ENCODE peak calls at places on chromosomes 16 and 17, in eight cellular contexts. One of them, this sample, is unnamed.

GRCh38 chr16:85926370-85926769 is 27.4 kb downstream of the IRF8 start:
- DNase-seq in AG10803: no peak
- DNase-seq in breast epithelium: no peak
- DNase-seq in cardiac fibroblast: no peak
- DNase-seq in right lobe of liver: no peak
- DNase-seq in OCI-LY7: no peak
- DNase-seq in HCT116: no peak
- DNase-seq in GM13977: no peak
- DNase-seq in this sample: no peak

GRCh38 chr17:53176629-53177028 is 646.1 kb upstream of the KIF2B start:
- DNase-seq in AG10803: no peak
- DNase-seq in breast epithelium: no peak
- DNase-seq in cardiac fibroblast: no peak
- DNase-seq in right lobe of liver: no peak
- DNase-seq in OCI-LY7: no peak
- DNase-seq in HCT116: no peak
- DNase-seq in GM13977: no peak
- DNase-seq in this sample: no peak

GRCh38 chr16:28585674-28586073 is 11.2 kb downstream of the SULT1A2 start:
- DNase-seq in AG10803: no peak
- DNase-seq in breast epithelium: no peak
- DNase-seq in cardiac fibroblast: no peak
- DNase-seq in right lobe of liver: no peak
- DNase-seq in OCI-LY7: no peak
- DNase-seq in HCT116: no peak
- DNase-seq in GM13977: no peak
- DNase-seq in this sample: peak; percentile 83

GRCh38 chr16:3282103-3282746 is 1.1 kb upstream of the ZNF263 start:
- DNase-seq in AG10803: no peak
- DNase-seq in breast epithelium: no peak
- DNase-seq in cardiac fibroblast: no peak
- DNase-seq in right lobe of liver: no peak
- DNase-seq in OCI-LY7: no peak
- DNase-seq in HCT116: no peak
- DNase-seq in GM13977: no peak
- DNase-seq in this sample: no peak

GRCh38 chr17:38628441-38628840 is 22.7 kb upstream of the SRCIN1 start:
- DNase-seq in AG10803: peak; percentile 6
- DNase-seq in breast epithelium: no peak
- DNase-seq in cardiac fibroblast: peak; percentile 14
- DNase-seq in right lobe of liver: no peak
- DNase-seq in OCI-LY7: peak; percentile 22
- DNase-seq in HCT116: peak; percentile 67
- DNase-seq in GM13977: no peak
- DNase-seq in this sample: no peak

GRCh38 chr16:89398924-89399323 is 91.4 kb downstream of the ANKRD11 start:
- DNase-seq in AG10803: no peak
- DNase-seq in breast epithelium: no peak
- DNase-seq in cardiac fibroblast: no peak
- DNase-seq in right lobe of liver: no peak
- DNase-seq in OCI-LY7: no peak
- DNase-seq in HCT116: no peak
- DNase-seq in GM13977: no peak
- DNase-seq in this sample: peak; percentile 29

GRCh38 chr17:20774472-20775135 is 195.1 kb downstream of the CDRT15L2 start:
- DNase-seq in AG10803: no peak
- DNase-seq in breast epithelium: no peak
- DNase-seq in cardiac fibroblast: no peak
- DNase-seq in right lobe of liver: no peak
- DNase-seq in OCI-LY7: no peak
- DNase-seq in HCT116: no peak
- DNase-seq in GM13977: no peak
- DNase-seq in this sample: no peak

GRCh38 chr17:38654411-38655398 is 20.1 kb downstream of the EPOP start:
- DNase-seq in AG10803: no peak
- DNase-seq in breast epithelium: no peak
- DNase-seq in cardiac fibroblast: no peak
- DNase-seq in right lobe of liver: no peak
- DNase-seq in OCI-LY7: no peak
- DNase-seq in HCT116: no peak
- DNase-seq in GM13977: peak; percentile 65
- DNase-seq in this sample: no peak

GRCh38 chr17:17354560-17355357 is 51.6 kb downstream of the NT5M start:
- DNase-seq in AG10803: peak; percentile 56
- DNase-seq in breast epithelium: peak; percentile 70
- DNase-seq in cardiac fibroblast: peak; percentile 78
- DNase-seq in right lobe of liver: peak; percentile 70
- DNase-seq in OCI-LY7: peak; percentile 83
- DNase-seq in HCT116: peak; percentile 42
- DNase-seq in GM13977: peak; percentile 91
- DNase-seq in this sample: no peak

GRCh38 chr16:84323626-84324025 is 28.9 kb downstream of the WFDC1 start:
- DNase-seq in AG10803: peak; percentile 5
- DNase-seq in breast epithelium: no peak
- DNase-seq in cardiac fibroblast: peak; percentile 10
- DNase-seq in right lobe of liver: no peak
- DNase-seq in OCI-LY7: no peak
- DNase-seq in HCT116: no peak
- DNase-seq in GM13977: no peak
- DNase-seq in this sample: no peak

GRCh38 chr16:86761117-86761971 is 183.0 kb downstream of the FOXL1 start:
- DNase-seq in AG10803: peak; percentile 89
- DNase-seq in breast epithelium: no peak
- DNase-seq in cardiac fibroblast: peak; percentile 71
- DNase-seq in right lobe of liver: peak; percentile 58
- DNase-seq in OCI-LY7: peak; percentile 19
- DNase-seq in HCT116: peak; percentile 51
- DNase-seq in GM13977: peak; percentile 53
- DNase-seq in this sample: no peak

GRCh38 chr17:13002761-13003453 is 14.9 kb downstream of the ELAC2 start:
- DNase-seq in AG10803: peak; percentile 72
- DNase-seq in breast epithelium: peak; percentile 71
- DNase-seq in cardiac fibroblast: peak; percentile 85
- DNase-seq in right lobe of liver: peak; percentile 68
- DNase-seq in OCI-LY7: peak; percentile 67
- DNase-seq in HCT116: peak; percentile 34
- DNase-seq in GM13977: peak; percentile 57
- DNase-seq in this sample: peak; percentile 80

GRCh38 chr17:5607946-5608345 is 23.6 kb upstream of the NLRP1 start:
- DNase-seq in AG10803: no peak
- DNase-seq in breast epithelium: no peak
- DNase-seq in cardiac fibroblast: no peak
- DNase-seq in right lobe of liver: no peak
- DNase-seq in OCI-LY7: no peak
- DNase-seq in HCT116: no peak
- DNase-seq in GM13977: no peak
- DNase-seq in this sample: no peak

GRCh38 chr17:13727441-13728171 is 125.9 kb upstream of the HS3ST3A1 start:
- DNase-seq in AG10803: peak; percentile 84
- DNase-seq in breast epithelium: no peak
- DNase-seq in cardiac fibroblast: peak; percentile 67
- DNase-seq in right lobe of liver: no peak
- DNase-seq in OCI-LY7: no peak
- DNase-seq in HCT116: no peak
- DNase-seq in GM13977: no peak
- DNase-seq in this sample: no peak

GRCh38 chr17:35890774-35891155 is 10.6 kb upstream of the CCL5 start:
- DNase-seq in AG10803: no peak
- DNase-seq in breast epithelium: no peak
- DNase-seq in cardiac fibroblast: no peak
- DNase-seq in right lobe of liver: no peak
- DNase-seq in OCI-LY7: no peak
- DNase-seq in HCT116: no peak
- DNase-seq in GM13977: no peak
- DNase-seq in this sample: no peak

GRCh38 chr17:679491-679890 is 35.1 kb downstream of the VPS53 start:
- DNase-seq in AG10803: no peak
- DNase-seq in breast epithelium: no peak
- DNase-seq in cardiac fibroblast: no peak
- DNase-seq in right lobe of liver: no peak
- DNase-seq in OCI-LY7: no peak
- DNase-seq in HCT116: no peak
- DNase-seq in GM13977: no peak
- DNase-seq in this sample: no peak

GRCh38 chr17:40646791-40647548 is 648 bp downstream of the SMARCE1 start:
- DNase-seq in AG10803: peak; percentile 66
- DNase-seq in breast epithelium: no peak
- DNase-seq in cardiac fibroblast: peak; percentile 63
- DNase-seq in right lobe of liver: no peak
- DNase-seq in OCI-LY7: peak; percentile 73
- DNase-seq in HCT116: peak; percentile 28
- DNase-seq in GM13977: peak; percentile 50
- DNase-seq in this sample: no peak

DNA sequence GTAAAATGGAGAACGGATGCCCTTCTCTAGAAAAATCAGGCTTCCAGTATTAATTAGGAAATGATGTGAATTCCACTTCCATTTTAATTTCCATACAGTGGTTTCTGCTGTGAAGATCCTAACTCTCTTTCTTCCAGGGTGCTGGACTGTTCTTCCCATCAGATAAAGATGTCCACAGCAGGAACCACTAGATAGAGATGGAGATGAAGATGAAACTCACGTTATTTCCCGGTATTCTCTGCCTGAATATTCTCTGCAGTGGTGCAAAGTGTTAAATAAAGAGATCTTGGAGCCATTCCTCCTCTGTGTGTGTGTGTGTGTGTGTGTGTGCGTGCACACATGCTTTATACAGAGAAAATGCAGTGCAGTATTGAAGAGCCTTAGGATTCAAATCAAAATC is 727.5 kb downstream of the KCNJ2 start:
- DNase-seq in AG10803: no peak
- DNase-seq in breast epithelium: no peak
- DNase-seq in cardiac fibroblast: no peak
- DNase-seq in right lobe of liver: no peak
- DNase-seq in OCI-LY7: no peak
- DNase-seq in HCT116: no peak
- DNase-seq in GM13977: no peak
- DNase-seq in this sample: no peak
- TF ChIP-seq CTCF in AG10803: no peak
- TF ChIP-seq CTCF in breast epithelium: no peak
- TF ChIP-seq CTCF in cardiac fibroblast: peak; percentile 10
- TF ChIP-seq CTCF in right lobe of liver: peak; percentile 19
- TF ChIP-seq CTCF in OCI-LY7: no peak
- TF ChIP-seq CTCF in HCT116: no peak
- TF ChIP-seq CTCF in GM13977: no peak
- TF ChIP-seq CTCF in this sample: no peak

GRCh38 chr17:31538080-31538762 is 146.7 kb downstream of the RAB11FIP4 start:
- DNase-seq in AG10803: no peak
- DNase-seq in breast epithelium: no peak
- DNase-seq in cardiac fibroblast: no peak
- DNase-seq in right lobe of liver: no peak
- DNase-seq in OCI-LY7: peak; percentile 84
- DNase-seq in HCT116: no peak
- DNase-seq in GM13977: peak; percentile 69
- DNase-seq in this sample: peak; percentile 62

GRCh38 chr17:31537558-31537957 is 146.1 kb downstream of the RAB11FIP4 start:
- DNase-seq in AG10803: peak; percentile 64
- DNase-seq in breast epithelium: peak; percentile 74
- DNase-seq in cardiac fibroblast: peak; percentile 51
- DNase-seq in right lobe of liver: no peak
- DNase-seq in OCI-LY7: peak; percentile 79
- DNase-seq in HCT116: no peak
- DNase-seq in GM13977: no peak
- DNase-seq in this sample: peak; percentile 74

GRCh38 chr17:31540602-31541307 is 149.3 kb downstream of the RAB11FIP4 start:
- DNase-seq in AG10803: no peak
- DNase-seq in breast epithelium: no peak
- DNase-seq in cardiac fibroblast: no peak
- DNase-seq in right lobe of liver: no peak
- DNase-seq in OCI-LY7: no peak
- DNase-seq in HCT116: no peak
- DNase-seq in GM13977: no peak
- DNase-seq in this sample: no peak

GRCh38 chr17:31544186-31544585 is 152.7 kb downstream of the RAB11FIP4 start:
- DNase-seq in AG10803: no peak
- DNase-seq in breast epithelium: no peak
- DNase-seq in cardiac fibroblast: no peak
- DNase-seq in right lobe of liver: no peak
- DNase-seq in OCI-LY7: peak; percentile 42
- DNase-seq in HCT116: no peak
- DNase-seq in GM13977: no peak
- DNase-seq in this sample: no peak

GRCh38 chr17:31541559-31541958 is 150.1 kb downstream of the RAB11FIP4 start:
- DNase-seq in AG10803: no peak
- DNase-seq in breast epithelium: no peak
- DNase-seq in cardiac fibroblast: no peak
- DNase-seq in right lobe of liver: no peak
- DNase-seq in OCI-LY7: peak; percentile 62
- DNase-seq in HCT116: no peak
- DNase-seq in GM13977: no peak
- DNase-seq in this sample: peak; percentile 70
- TF ChIP-seq CTCF in AG10803: peak; percentile 2
- TF ChIP-seq CTCF in breast epithelium: no peak
- TF ChIP-seq CTCF in cardiac fibroblast: peak; percentile 12
- TF ChIP-seq CTCF in right lobe of liver: peak; percentile 10
- TF ChIP-seq CTCF in OCI-LY7: peak; percentile 55
- TF ChIP-seq CTCF in HCT116: peak; percentile 33
- TF ChIP-seq CTCF in GM13977: peak; percentile 20
- TF ChIP-seq CTCF in this sample: no peak

GRCh38 chr17:82242977-82243647 is 14.3 kb downstream of the SLC16A3 start:
- DNase-seq in AG10803: peak; percentile 88
- DNase-seq in breast epithelium: peak; percentile 85
- DNase-seq in cardiac fibroblast: peak; percentile 90
- DNase-seq in right lobe of liver: peak; percentile 90
- DNase-seq in OCI-LY7: no peak
- DNase-seq in HCT116: no peak
- DNase-seq in GM13977: no peak
- DNase-seq in this sample: peak; percentile 91

GRCh38 chr17:82243648-82244412 is 15.0 kb downstream of the SLC16A3 start:
- DNase-seq in AG10803: no peak
- DNase-seq in breast epithelium: no peak
- DNase-seq in cardiac fibroblast: peak; percentile 25
- DNase-seq in right lobe of liver: no peak
- DNase-seq in OCI-LY7: no peak
- DNase-seq in HCT116: no peak
- DNase-seq in GM13977: no peak
- DNase-seq in this sample: no peak

GRCh38 chr17:82245144-82246039 is 16.6 kb downstream of the SLC16A3 start:
- DNase-seq in AG10803: no peak
- DNase-seq in breast epithelium: no peak
- DNase-seq in cardiac fibroblast: no peak
- DNase-seq in right lobe of liver: no peak
- DNase-seq in OCI-LY7: no peak
- DNase-seq in HCT116: no peak
- DNase-seq in GM13977: no peak
- DNase-seq in this sample: peak; percentile 77

GRCh38 chr17:82246040-82246364 is 17.2 kb downstream of the SLC16A3 start:
- DNase-seq in AG10803: no peak
- DNase-seq in breast epithelium: no peak
- DNase-seq in cardiac fibroblast: no peak
- DNase-seq in right lobe of liver: no peak
- DNase-seq in OCI-LY7: no peak
- DNase-seq in HCT116: no peak
- DNase-seq in GM13977: no peak
- DNase-seq in this sample: peak; percentile 74

GRCh38 chr17:82244413-82245140 is 15.7 kb downstream of the SLC16A3 start:
- DNase-seq in AG10803: peak; percentile 53
- DNase-seq in breast epithelium: no peak
- DNase-seq in cardiac fibroblast: peak; percentile 61
- DNase-seq in right lobe of liver: no peak
- DNase-seq in OCI-LY7: peak; percentile 29
- DNase-seq in HCT116: no peak
- DNase-seq in GM13977: no peak
- DNase-seq in this sample: peak; percentile 73
- TF ChIP-seq CTCF in AG10803: peak; percentile 60
- TF ChIP-seq CTCF in breast epithelium: peak; percentile 9
- TF ChIP-seq CTCF in cardiac fibroblast: peak; percentile 60
- TF ChIP-seq CTCF in right lobe of liver: peak; percentile 53
- TF ChIP-seq CTCF in OCI-LY7: peak; percentile 77
- TF ChIP-seq CTCF in HCT116: peak; percentile 87
- TF ChIP-seq CTCF in GM13977: peak; percentile 27
- TF ChIP-seq CTCF in this sample: peak; percentile 44

GRCh38 chr17:77640916-77641605 is 317.4 kb upstream of the TNRC6C start:
- DNase-seq in AG10803: no peak
- DNase-seq in breast epithelium: no peak
- DNase-seq in cardiac fibroblast: no peak
- DNase-seq in right lobe of liver: no peak
- DNase-seq in OCI-LY7: no peak
- DNase-seq in HCT116: no peak
- DNase-seq in GM13977: no peak
- DNase-seq in this sample: no peak
- TF ChIP-seq CTCF in AG10803: no peak
- TF ChIP-seq CTCF in breast epithelium: no peak
- TF ChIP-seq CTCF in cardiac fibroblast: no peak
- TF ChIP-seq CTCF in right lobe of liver: no peak
- TF ChIP-seq CTCF in OCI-LY7: no peak
- TF ChIP-seq CTCF in HCT116: no peak
- TF ChIP-seq CTCF in GM13977: no peak
- TF ChIP-seq CTCF in this sample: no peak

This sample was measured in kidney.